ENCODE peak calls at places on chromosome 22, in eight cellular contexts. V is choroid plexus epithelial cell; G is upper lobe of right lung; M is astrocyte of the spinal cord; W is CD8-positive, alpha-beta T cell; Q is lower lobe of right lung; A is breast epithelium; F is fibroblast of lung. J is an unnamed sample.

GRCh38 chr22:46833228-46833627 is 70.8 kb downstream of the TBC1D22A start:
- DNase-seq in A (no peak), G (no peak), F (peak; percentile 48), M (peak; percentile 47), V (peak; percentile 64), Q (no peak), W (no peak), J (no peak)

GRCh38 chr22:31846161-31847115 is 92.6 kb downstream of the DEPDC5 start:
- DNase-seq in A (no peak), V (peak; percentile 83), M (peak; percentile 72), G (no peak), F (peak; percentile 90), Q (no peak), W (no peak), J (no peak)

GRCh38 chr22:43812890-43813289 is 785 bp upstream of the EFCAB6 start:
- DNase-seq in A (no peak), G (no peak), Q (no peak), W (no peak), M (no peak), V (no peak), F (no peak), J (no peak)

GRCh38 chr22:48795664-48796063 is 1032.0 kb downstream of the BRD1 start:
- DNase-seq in Q (no peak), G (no peak), A (no peak), M (no peak), V (no peak), F (peak; percentile 2), W (no peak), J (no peak)

GRCh38 chr22:24772493-24773220 is 1.9 kb downstream of the PIWIL3 start:
- DNase-seq in G (no peak), W (no peak), F (peak; percentile 22), V (peak; percentile 62), A (no peak), M (peak; percentile 29), Q (no peak), J (no peak)

GRCh38 chr22:33919591-33920501 is at the start of gene LARGE1:
- DNase-seq in V (peak; percentile 27), G (peak; percentile 79), F (peak; percentile 39), A (peak; percentile 48), W (no peak), M (no peak), Q (peak; percentile 64), J (no peak)

GRCh38 chr22:28297504-28297903 is 378.4 kb upstream of the PITPNB start:
- DNase-seq in Q (no peak), W (no peak), A (no peak), G (no peak), F (peak; percentile 31), M (no peak), V (peak; percentile 5), J (no peak)

GRCh38 chr22:17628304-17629166 is at the start of gene ATP6V1E1:
- DNase-seq in Q (peak; percentile 96), G (peak; percentile 98), F (peak; percentile 96), V (peak; percentile 99), W (peak; percentile 90), A (peak; percentile 98), M (peak; percentile 97), J (peak; percentile 87)

GRCh38 chr22:24247564-24248344 is 2.9 kb upstream of the GGT5 start:
- DNase-seq in F (peak; percentile 93), A (peak; percentile 98), G (peak; percentile 95), Q (peak; percentile 93), W (peak; percentile 15), M (peak; percentile 95), V (peak; percentile 99), J (peak; percentile 82)

GRCh38 chr22:17918840-17919239 is 105.5 kb downstream of the MICAL3 start:
- DNase-seq in Q (no peak), M (peak; percentile 29), W (no peak), A (peak; percentile 57), F (peak; percentile 76), G (no peak), V (no peak), J (peak; percentile 41)

GRCh38 chr22:49310354-49310753 is 517.3 kb downstream of the BRD1 start:
- DNase-seq in Q (no peak), A (peak; percentile 7), G (no peak), W (no peak), M (no peak), F (no peak), V (no peak), J (no peak)

GRCh38 chr22:31296258-31296657 is 4.0 kb upstream of the PIK3IP1 start:
- DNase-seq in F (no peak), A (no peak), V (peak; percentile 54), W (no peak), Q (no peak), G (no peak), M (no peak), J (no peak)

GRCh38 chr22:45473626-45474237 is 29.0 kb upstream of the FBLN1 start:
- DNase-seq in A (no peak), Q (peak; percentile 6), M (peak; percentile 48), V (peak; percentile 32), G (peak; percentile 6), W (no peak), F (no peak), J (no peak)

GRCh38 chr22:28440517-28441366 is 238.9 kb downstream of the TTC28 start:
- DNase-seq in Q (no peak), F (peak; percentile 81), W (no peak), G (no peak), A (no peak), M (peak; percentile 73), V (peak; percentile 75), J (no peak)

GRCh38 chr22:32499666-32500065 is 25.1 kb downstream of the FBXO7 start:
- DNase-seq in Q (no peak), M (no peak), W (no peak), G (no peak), V (no peak), A (no peak), F (no peak), J (no peak)

GRCh38 chr22:50700387-50701075 is 27.9 kb downstream of the SHANK3 start:
- DNase-seq in V (no peak), F (no peak), G (peak; percentile 58), W (no peak), Q (peak; percentile 38), M (no peak), A (no peak), J (no peak)

DNA sequence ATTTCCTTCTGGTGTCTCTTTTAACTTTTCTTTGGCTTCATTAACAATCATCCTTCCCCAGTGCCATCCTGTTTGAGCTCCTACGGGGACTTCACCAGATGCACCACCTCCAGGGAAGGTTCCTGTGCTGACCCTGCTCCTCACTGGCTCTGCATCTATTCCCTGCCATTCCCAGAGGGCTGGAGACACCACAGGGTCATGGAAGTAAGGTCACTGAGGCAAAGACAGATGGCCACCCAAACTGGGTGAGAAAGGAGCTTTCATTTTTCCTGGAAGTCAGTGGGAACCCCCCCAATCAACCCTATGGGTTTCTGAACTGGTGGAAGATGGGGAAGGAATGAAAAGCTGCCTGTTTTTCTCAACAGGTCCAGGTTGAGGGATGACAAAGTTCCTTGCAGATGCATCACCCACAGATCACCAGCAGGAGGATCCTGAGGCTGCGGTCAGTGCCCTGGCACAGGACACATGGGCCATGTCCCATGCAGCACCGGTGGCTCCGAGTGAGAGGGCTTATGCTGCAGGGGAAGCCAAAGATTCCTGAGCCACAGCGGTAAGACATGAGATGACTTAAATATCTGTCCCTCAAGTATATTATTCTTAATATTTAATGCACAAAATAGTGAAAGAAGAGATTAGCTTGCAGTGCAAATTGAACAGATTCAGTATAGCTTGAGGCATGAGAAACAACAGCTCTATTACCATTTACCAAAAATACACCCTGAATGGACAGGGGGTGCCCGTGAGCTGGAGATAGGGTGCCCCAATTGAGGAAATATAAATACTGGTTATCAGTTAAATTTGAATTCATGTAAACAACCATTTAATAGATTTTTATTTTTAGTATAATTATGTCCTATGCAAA is 73.0 kb upstream of the VPREB1 start:
- DNase-seq in Q (no peak), G (no peak), V (peak; percentile 18), M (no peak), F (no peak), A (no peak), W (no peak), J (no peak)
- TF ChIP-seq CTCF in Q (no peak), G (no peak), V (peak; percentile 57), M (peak; percentile 47), F (peak; percentile 14), A (no peak), W (no peak), J (peak; percentile 33)

GRCh38 chr22:40120783-40121182 is 56.9 kb upstream of the TNRC6B start:
- DNase-seq in A (no peak), W (no peak), F (no peak), G (no peak), V (no peak), Q (no peak), M (no peak), J (no peak)
- TF ChIP-seq CTCF in A (no peak), W (no peak), F (no peak), G (no peak), V (no peak), Q (no peak), M (no peak), J (no peak)

GRCh38 chr22:19523240-19524169 is 705 bp downstream of the CLDN5 start:
- DNase-seq in W (no peak), Q (no peak), M (peak; percentile 28), A (no peak), V (peak; percentile 47), F (peak; percentile 44), G (no peak), J (no peak)
- TF ChIP-seq CTCF in W (no peak), Q (no peak), M (no peak), A (no peak), V (no peak), F (no peak), G (no peak), J (no peak)

GRCh38 chr22:39166547-39166946 is 14.1 kb upstream of the CBX7 start:
- DNase-seq in M (no peak), F (no peak), A (no peak), V (no peak), G (no peak), Q (no peak), W (no peak), J (no peak)

GRCh38 chr22:39171623-39172264 is 19.3 kb upstream of the CBX7 start:
- DNase-seq in A (no peak), Q (no peak), W (no peak), G (no peak), M (no peak), F (no peak), V (no peak), J (no peak)

GRCh38 chr22:39170825-39171622 is 18.5 kb upstream of the CBX7 start:
- DNase-seq in M (peak; percentile 64), G (peak; percentile 92), A (peak; percentile 64), Q (peak; percentile 89), F (peak; percentile 43), W (peak; percentile 73), V (peak; percentile 77), J (no peak)

GRCh38 chr22:39173050-39173706 is 20.7 kb upstream of the CBX7 start:
- DNase-seq in F (no peak), W (no peak), M (no peak), G (no peak), A (no peak), V (no peak), Q (no peak), J (no peak)

DNA sequence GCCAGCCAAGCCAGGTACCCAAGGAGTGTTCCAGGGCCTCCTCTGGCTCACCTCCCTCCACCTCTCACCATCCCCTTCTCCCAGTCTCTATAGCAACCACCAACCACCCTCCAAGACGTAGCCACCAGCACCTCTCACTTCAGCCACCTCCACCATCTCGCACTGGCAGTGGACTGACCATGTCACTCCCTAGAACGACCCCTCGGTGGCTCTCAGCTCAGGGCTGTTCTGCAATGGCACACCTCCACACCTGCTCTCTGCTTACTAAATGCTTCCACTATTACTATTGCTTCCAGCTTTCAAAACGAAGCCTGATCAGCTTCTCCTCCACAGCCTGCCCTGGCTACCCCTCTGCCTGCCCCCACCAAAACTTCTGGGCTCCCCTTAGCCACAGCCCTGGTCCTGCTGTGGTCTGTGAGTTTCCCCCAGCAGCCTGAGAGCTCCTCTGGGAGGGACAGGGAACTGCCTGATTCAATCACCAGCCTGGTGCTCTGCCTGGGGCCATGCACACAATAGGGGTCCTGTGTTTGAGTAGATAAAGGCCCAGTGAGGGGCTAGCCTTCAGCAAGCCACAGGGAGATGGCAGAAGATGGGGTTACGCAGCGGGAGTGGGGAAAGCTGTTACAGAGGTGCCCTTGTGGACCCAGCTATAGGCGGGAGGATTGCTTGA is 17.5 kb upstream of the CBX7 start:
- DNase-seq in G (no peak), A (no peak), V (no peak), M (no peak), F (no peak), Q (no peak), W (no peak), J (no peak)
- TF ChIP-seq CTCF in G (no peak), A (no peak), V (no peak), M (no peak), F (no peak), Q (no peak), W (no peak), J (no peak)